ENCODE peak calls at places on chromosomes 13 and 19, in seven cellular contexts. M, Z, V, A, R, P and O are unnamed samples.

GRCh38 chr19:4369888-4370260 is 26.5 kb downstream of the MPND start:
- DNase-seq in M (peak; percentile 32), Z (peak; percentile 82), V (no peak), A (no peak), R (no peak), P (no peak), O (peak; percentile 36)

GRCh38 chr13:26022538-26023292 is 29.1 kb downstream of the SHISA2 start:
- DNase-seq in M (peak; percentile 26), Z (no peak), V (no peak), A (peak; percentile 70), R (peak; percentile 44), P (no peak), O (peak; percentile 7)

GRCh38 chr13:36453518-36453917 is 21.2 kb downstream of the CCNA1 start:
- DNase-seq in M (peak; percentile 59), Z (no peak), V (no peak), A (no peak), R (peak; percentile 53), P (no peak), O (no peak)

GRCh38 chr19:55437410-55437809 is 5.7 kb downstream of the SHISA7 start:
- DNase-seq in M (peak; percentile 74), Z (no peak), V (no peak), A (no peak), R (peak; percentile 73), P (no peak), O (peak; percentile 65)

GRCh38 chr13:97307882-97308624 is 85.9 kb downstream of the MBNL2 start:
- DNase-seq in M (peak; percentile 35), Z (peak; percentile 75), V (no peak), A (no peak), R (peak; percentile 55), P (peak; percentile 60), O (no peak)

GRCh38 chr19:47225746-47226425 is 5.1 kb downstream of the BBC3 start:
- DNase-seq in M (peak; percentile 90), Z (peak; percentile 92), V (peak; percentile 79), A (peak; percentile 80), R (peak; percentile 89), P (no peak), O (peak; percentile 87)

GRCh38 chr19:11380653-11381534 is 3.2 kb downstream of the EPOR start:
- DNase-seq in M (peak; percentile 96), Z (peak; percentile 96), V (peak; percentile 95), A (peak; percentile 96), R (peak; percentile 95), P (peak; percentile 84), O (peak; percentile 87)

GRCh38 chr13:52361225-52361624 is 44.7 kb downstream of the THSD1 start:
- DNase-seq in M (no peak), Z (no peak), V (no peak), A (no peak), R (no peak), P (no peak), O (no peak)

GRCh38 chr13:98349731-98350305 is 172.7 kb upstream of the RNF113B start:
- DNase-seq in M (peak; percentile 25), Z (no peak), V (no peak), A (no peak), R (no peak), P (no peak), O (no peak)

GRCh38 chr13:45086484-45086883 is 33.8 kb upstream of the GTF2F2 start:
- DNase-seq in M (peak; percentile 27), Z (no peak), V (no peak), A (no peak), R (no peak), P (no peak), O (no peak)

GRCh38 chr19:45306522-45307027 is 16.1 kb downstream of the CKM start:
- DNase-seq in M (no peak), Z (no peak), V (no peak), A (no peak), R (no peak), P (no peak), O (no peak)

GRCh38 chr19:778910-779653 is 18.2 kb upstream of the PTBP1 start:
- DNase-seq in M (peak; percentile 96), Z (no peak), V (peak; percentile 70), A (peak; percentile 84), R (peak; percentile 95), P (peak; percentile 72), O (no peak)

GRCh38 chr13:46307554-46307953 is 79.5 kb downstream of the RUBCNL start:
- DNase-seq in M (no peak), Z (no peak), V (no peak), A (no peak), R (peak; percentile 10), P (peak; percentile 68), O (no peak)

GRCh38 chr19:46173886-46174475 is 25.9 kb downstream of the IGFL2 start:
- DNase-seq in M (no peak), Z (no peak), V (no peak), A (no peak), R (no peak), P (no peak), O (no peak)

GRCh38 chr13:25249001-25249543 is 38.2 kb downstream of the MTMR6 start:
- DNase-seq in M (peak; percentile 73), Z (no peak), V (peak; percentile 9), A (no peak), R (peak; percentile 43), P (no peak), O (no peak)

GRCh38 chr13:89066868-89067466 is 1395.8 kb downstream of the SLITRK5 start:
- DNase-seq in M (peak; percentile 69), Z (no peak), V (peak; percentile 48), A (no peak), R (peak; percentile 45), P (no peak), O (peak; percentile 14)

GRCh38 chr13:100196380-100196779 is 107.5 kb downstream of the PCCA start:
- DNase-seq in M (no peak), Z (no peak), V (no peak), A (no peak), R (no peak), P (no peak), O (no peak)

GRCh38 chr13:63026285-63026797 is 1610.7 kb upstream of the PCDH20 start:
- DNase-seq in M (no peak), Z (no peak), V (no peak), A (no peak), R (no peak), P (no peak), O (no peak)

GRCh38 chr19:46413262-46414031 is at the start of gene CCDC8:
- DNase-seq in M (peak; percentile 98), Z (no peak), V (peak; percentile 41), A (no peak), R (peak; percentile 96), P (peak; percentile 81), O (peak; percentile 78)

GRCh38 chr13:90395846-90396245 is 951.6 kb upstream of the MIR17HG start:
- DNase-seq in M (no peak), Z (no peak), V (no peak), A (no peak), R (no peak), P (no peak), O (no peak)

GRCh38 chr19:45670670-45671453 is 2.8 kb downstream of the GIPR start:
- DNase-seq in M (peak; percentile 86), Z (peak; percentile 83), V (no peak), A (peak; percentile 64), R (peak; percentile 90), P (no peak), O (peak; percentile 79)

GRCh38 chr13:52786747-52787146 is 47.1 kb upstream of the CNMD start:
- DNase-seq in M (no peak), Z (peak; percentile 82), V (no peak), A (no peak), R (no peak), P (no peak), O (no peak)

GRCh38 chr13:112893570-112894422 is 75.2 kb upstream of the MCF2L start:
- DNase-seq in M (peak; percentile 27), Z (no peak), V (no peak), A (no peak), R (peak; percentile 25), P (peak; percentile 65), O (peak; percentile 34)

GRCh38 chr19:11265785-11266236 is 3.5 kb upstream of the DOCK6 start:
- DNase-seq in M (no peak), Z (no peak), V (no peak), A (peak; percentile 53), R (no peak), P (no peak), O (no peak)

GRCh38 chr13:83057119-83057518 is 825.2 kb downstream of the SLITRK1 start:
- DNase-seq in M (peak; percentile 43), Z (no peak), V (no peak), A (no peak), R (no peak), P (no peak), O (no peak)

GRCh38 chr13:40096357-40096911 is 441.0 kb downstream of the COG6 start:
- DNase-seq in M (no peak), Z (no peak), V (no peak), A (no peak), R (no peak), P (no peak), O (no peak)

GRCh38 chr19:57241181-57241580 is 749 bp downstream of the ZNF805 start:
- DNase-seq in M (peak; percentile 66), Z (no peak), V (no peak), A (no peak), R (peak; percentile 33), P (peak; percentile 13), O (no peak)

GRCh38 chr13:113034451-113035208 is 65.6 kb downstream of the MCF2L start:
- DNase-seq in M (peak; percentile 70), Z (peak; percentile 77), V (peak; percentile 53), A (peak; percentile 47), R (peak; percentile 70), P (no peak), O (peak; percentile 53)

GRCh38 chr19:15701757-15702589 is 25.9 kb upstream of the OR10H2 start:
- DNase-seq in M (no peak), Z (no peak), V (no peak), A (peak; percentile 59), R (no peak), P (no peak), O (no peak)

GRCh38 chr19:15696654-15697194 is 23.8 kb downstream of the CYP4F12 start:
- DNase-seq in M (no peak), Z (no peak), V (no peak), A (no peak), R (no peak), P (no peak), O (no peak)

GRCh38 chr19:15702590-15702930 is 25.3 kb upstream of the OR10H2 start:
- DNase-seq in M (peak; percentile 22), Z (no peak), V (peak; percentile 85), A (peak; percentile 83), R (peak; percentile 26), P (no peak), O (no peak)
- TF ChIP-seq CTCF in M (no peak), Z (no peak), V (no peak), A (no peak), R (no peak), P (no peak), O (no peak)

GRCh38 chr19:27775395-27775794 is 1437.6 kb downstream of the UQCRFS1 start:
- DNase-seq in M (peak; percentile 3), Z (no peak), V (no peak), A (no peak), R (no peak), P (no peak), O (no peak)
- TF ChIP-seq CTCF in M (peak; percentile 27), Z (no peak), V (no peak), A (no peak), R (no peak), P (no peak), O (no peak)

GRCh38 chr19:2724148-2724557 is 3.0 kb upstream of the DIRAS1 start:
- DNase-seq in M (no peak), Z (no peak), V (no peak), A (no peak), R (no peak), P (no peak), O (no peak)
- TF ChIP-seq CTCF in M (peak; percentile 12), Z (no peak), V (no peak), A (no peak), R (peak; percentile 9), P (peak; percentile 27), O (no peak)

GRCh38 chr13:21813110-21813509 is 142.2 kb downstream of the FGF9 start:
- DNase-seq in M (no peak), Z (no peak), V (no peak), A (no peak), R (no peak), P (no peak), O (no peak)
- TF ChIP-seq CTCF in M (no peak), Z (no peak), V (no peak), A (no peak), R (no peak), P (no peak), O (no peak)